ENCODE peak calls at places on chromosomes 13 and 19, in five cellular contexts. D is right atrium auricular region, L is HCT116, B is ascending aorta, J is pancreas. C is an unnamed sample.

GRCh38 chr13:41780736-41781708 is 179.9 kb downstream of the VWA8 start:
- DNase-seq in D (no peak), J (no peak), L (no peak), B (no peak), C (no peak)

GRCh38 chr13:32986552-32986951 is 29.7 kb upstream of the KL start:
- DNase-seq in B (no peak), J (no peak), L (no peak), D (no peak), C (peak; percentile 28)

GRCh38 chr13:20825476-20825875 is 51.7 kb upstream of the EEF1AKMT1 start:
- DNase-seq in B (no peak), J (no peak), L (no peak), D (no peak), C (no peak)

GRCh38 chr13:27194895-27195764 is 23.5 kb upstream of the USP12 start:
- DNase-seq in B (no peak), J (no peak), L (peak; percentile 96), D (no peak), C (no peak)

GRCh38 chr19:56076413-56076998 is 44.6 kb downstream of the ZNF787 start:
- DNase-seq in J (peak; percentile 68), L (peak; percentile 28), D (no peak), B (no peak), C (peak; percentile 69)

GRCh38 chr19:41206456-41206855 is 12.6 kb upstream of the AXL start:
- DNase-seq in D (no peak), L (no peak), J (no peak), B (no peak), C (no peak)

GRCh38 chr13:30071890-30072817 is 221.7 kb upstream of the UBL3 start:
- DNase-seq in D (no peak), L (no peak), J (peak; percentile 88), B (no peak), C (no peak)

GRCh38 chr13:33799950-33800592 is 17.9 kb upstream of the RFC3 start:
- DNase-seq in B (no peak), D (no peak), J (no peak), L (peak; percentile 12), C (no peak)

GRCh38 chr19:30719189-30719990 is 347.2 kb downstream of the ZNF536 start:
- DNase-seq in D (peak; percentile 64), B (no peak), L (no peak), J (peak; percentile 74), C (no peak)

GRCh38 chr19:29612801-29613595 is 6.9 kb downstream of the POP4 start:
- DNase-seq in L (no peak), B (no peak), D (no peak), J (no peak), C (no peak)

GRCh38 chr19:2770055-2771013 is 12.7 kb downstream of the SGTA start:
- DNase-seq in J (no peak), B (no peak), D (peak; percentile 80), L (no peak), C (no peak)

GRCh38 chr13:19769854-19770253 is 12.9 kb downstream of the PSPC1 start:
- DNase-seq in D (no peak), L (no peak), J (no peak), B (no peak), C (no peak)
- H3K4me1 ChIP-seq in D (no peaks in the 10 kb centered on the region), L (no peaks in the 10 kb centered on the region), J (no peaks in the 10 kb centered on the region), B (peaks cover 17% of the 10 kb centered on the region), C (peaks cover 94% of the 10 kb centered on the region)

GRCh38 chr19:45591638-45592005 is 7.0 kb upstream of the OPA3 start:
- DNase-seq in B (no peak), D (no peak), L (no peak), J (no peak), C (no peak)

GRCh38 chr19:45589768-45590167 is 5.2 kb upstream of the OPA3 start:
- DNase-seq in J (no peak), D (no peak), B (no peak), L (no peak), C (no peak)

GRCh38 chr19:45592366-45592765 is 7.8 kb upstream of the OPA3 start:
- DNase-seq in D (no peak), L (no peak), B (no peak), J (no peak), C (no peak)

GRCh38 chr19:45590300-45591003 is 5.8 kb upstream of the OPA3 start:
- DNase-seq in B (no peak), L (no peak), J (no peak), D (no peak), C (no peak)

GRCh38 chr19:45591004-45591637 is 6.5 kb upstream of the OPA3 start:
- DNase-seq in L (no peak), D (no peak), B (no peak), J (peak; percentile 69), C (no peak)
- TF ChIP-seq CTCF in L (peak; percentile 70), D (peak; percentile 41), B (peak; percentile 24), J (no peak), C (no peak)

GRCh38 chr19:36748431-36749275 is 24.0 kb downstream of the ZNF850 start:
- DNase-seq in B (no peak), J (no peak), D (no peak), L (no peak), C (no peak)
- H3K36me3 ChIP-seq in B (peaks cover 98% of the 10 kb centered on the region), J (no peaks in the 10 kb centered on the region), D (peaks cover 70% of the 10 kb centered on the region), L (no peaks in the 10 kb centered on the region), C (peaks cover 100% of the 10 kb centered on the region)

DNA sequence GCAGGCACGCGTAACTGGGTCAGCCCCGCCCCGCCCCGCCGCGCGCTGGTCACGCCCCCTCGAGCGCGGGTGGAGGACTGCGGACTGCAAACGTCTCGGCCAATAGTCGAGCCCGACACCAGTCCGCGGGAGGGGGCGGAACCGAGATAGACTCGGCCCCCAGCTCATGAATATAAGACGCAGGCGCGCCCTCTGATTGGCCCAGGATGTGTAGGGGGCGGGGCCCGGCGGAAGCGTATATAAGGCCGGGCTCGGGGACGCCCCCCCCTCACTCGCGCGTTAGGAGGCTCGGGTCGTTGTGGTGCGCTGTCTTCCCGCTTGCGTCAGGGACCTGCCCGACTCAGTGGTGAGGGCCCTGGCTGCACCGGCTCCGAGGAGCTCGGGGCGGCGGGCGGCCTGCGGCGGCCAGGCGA is at the start of gene CIRBP:
- DNase-seq in B (peak; percentile 100), J (peak; percentile 100), D (peak; percentile 100), L (peak; percentile 97), C (peak; percentile 100)
- H3K4me1 ChIP-seq in B (peaks cover 71% of the 10 kb centered on the region), J (peaks cover 53% of the 10 kb centered on the region), D (no peaks in the 10 kb centered on the region), L (peaks cover 44% of the 10 kb centered on the region), C (peaks cover 78% of the 10 kb centered on the region)

DNA sequence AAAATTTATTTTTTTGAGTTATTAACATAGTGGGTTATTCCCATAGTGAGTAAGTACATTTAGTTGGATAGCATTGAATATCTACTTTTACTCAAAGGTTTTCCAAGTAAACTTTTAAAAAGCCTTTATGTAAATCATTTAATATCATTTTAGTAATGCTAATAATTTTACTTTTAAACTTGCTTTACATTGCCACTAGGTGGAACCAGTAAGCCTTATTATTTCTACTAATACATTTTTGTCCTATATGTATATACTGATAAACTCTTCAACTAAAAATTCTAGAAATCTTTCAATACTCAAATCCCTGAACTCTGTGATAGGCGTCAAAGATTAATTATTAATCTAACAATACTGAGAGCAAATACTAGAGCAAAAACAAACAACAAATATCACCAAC is 1709.2 kb upstream of the PCDH20 start:
- DNase-seq in D (no peak), L (peak; percentile 18), J (no peak), B (no peak), C (no peak)
- TF ChIP-seq CTCF in D (peak; percentile 45), L (peak; percentile 23), J (peak; percentile 38), B (no peak), C (no peak)

DNA sequence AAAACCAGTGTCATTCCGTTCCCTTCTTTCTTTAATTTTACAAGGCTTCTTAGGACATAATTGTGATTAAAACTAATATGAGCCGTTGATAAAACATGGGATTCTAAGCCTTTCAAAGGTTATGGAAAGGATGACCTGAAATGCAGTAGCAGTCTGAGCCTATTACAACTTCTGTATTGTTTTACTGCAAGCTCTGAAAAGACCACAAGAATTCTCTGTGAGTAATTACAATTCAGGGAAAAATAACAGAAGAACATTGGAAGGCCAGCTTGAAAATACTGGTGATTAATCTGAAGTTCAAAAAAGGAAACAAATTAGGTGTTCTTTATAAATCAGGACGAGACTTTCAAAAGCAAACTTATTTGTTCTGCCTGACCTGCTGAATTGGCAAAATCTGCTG is 529.8 kb downstream of the PCDH9 start:
- DNase-seq in J (no peak), B (no peak), D (no peak), L (no peak), C (no peak)
- H3K36me3 ChIP-seq in J (no peaks in the 10 kb centered on the region), B (no peaks in the 10 kb centered on the region), D (no peaks in the 10 kb centered on the region), L (no peaks in the 10 kb centered on the region), C (no peaks in the 10 kb centered on the region)